ENCODE peak calls at places on chromosome 16, in four cellular contexts. One of them, this sample, is unnamed.

GRCh38 chr16:31348578-31348977 is 6.4 kb upstream of the ITGAX start:
- DNase-seq in GM12878: no peak
- DNase-seq in K562: no peak
- DNase-seq in HL-60: no peak
- DNase-seq in this sample: no peak

GRCh38 chr16:10183606-10183959 is 1.4 kb upstream of the GRIN2A start:
- DNase-seq in K562: no peak
- DNase-seq in GM12878: no peak
- DNase-seq in HL-60: no peak
- DNase-seq in this sample: no peak

GRCh38 chr16:52435573-52435972 is 111.4 kb downstream of the TOX3 start:
- DNase-seq in HL-60: no peak
- DNase-seq in K562: no peak
- DNase-seq in GM12878: no peak
- DNase-seq in this sample: no peak

GRCh38 chr16:70306880-70307279 is 7.9 kb downstream of the DDX19B start:
- DNase-seq in GM12878: no peak
- DNase-seq in HL-60: no peak
- DNase-seq in K562: no peak
- DNase-seq in this sample: no peak

GRCh38 chr16:17294856-17295255 is 175.9 kb downstream of the XYLT1 start:
- DNase-seq in HL-60: peak; percentile 81
- DNase-seq in GM12878: no peak
- DNase-seq in K562: no peak
- DNase-seq in this sample: no peak

GRCh38 chr16:73062640-73063283 is 14.8 kb upstream of the ZFHX3 start:
- DNase-seq in HL-60: no peak
- DNase-seq in GM12878: no peak
- DNase-seq in K562: no peak
- DNase-seq in this sample: peak; percentile 34

GRCh38 chr16:31476305-31477219 is 4.6 kb downstream of the TGFB1I1 start:
- DNase-seq in K562: peak; percentile 94
- DNase-seq in GM12878: no peak
- DNase-seq in HL-60: peak; percentile 55
- DNase-seq in this sample: peak; percentile 87

GRCh38 chr16:28478511-28479180 is 6.5 kb upstream of the NPIPB7 start:
- DNase-seq in GM12878: no peak
- DNase-seq in HL-60: peak; percentile 72
- DNase-seq in K562: no peak
- DNase-seq in this sample: no peak

GRCh38 chr16:57167951-57168350 is 17.9 kb downstream of the PSME3IP1 start:
- DNase-seq in K562: peak; percentile 49
- DNase-seq in HL-60: peak; percentile 52
- DNase-seq in GM12878: no peak
- DNase-seq in this sample: no peak

GRCh38 chr16:9042943-9043680 is 48.3 kb upstream of the HAPSTR1 start:
- DNase-seq in HL-60: no peak
- DNase-seq in K562: no peak
- DNase-seq in GM12878: no peak
- DNase-seq in this sample: no peak

GRCh38 chr16:71883193-71883848 is 661 bp downstream of the ZNF821 start:
- DNase-seq in K562: peak; percentile 61
- DNase-seq in GM12878: no peak
- DNase-seq in HL-60: no peak
- DNase-seq in this sample: no peak

GRCh38 chr16:86437348-86437747 is 73.0 kb upstream of the FOXF1 start:
- DNase-seq in GM12878: no peak
- DNase-seq in HL-60: no peak
- DNase-seq in K562: no peak
- DNase-seq in this sample: no peak

GRCh38 chr16:19213885-19214284 is 45.8 kb downstream of the SYT17 start:
- DNase-seq in K562: no peak
- DNase-seq in HL-60: no peak
- DNase-seq in GM12878: no peak
- DNase-seq in this sample: no peak

GRCh38 chr16:4696905-4697866 is 3.8 kb downstream of the NUDT16L1 start:
- DNase-seq in HL-60: no peak
- DNase-seq in K562: no peak
- DNase-seq in GM12878: no peak
- DNase-seq in this sample: peak; percentile 6

GRCh38 chr16:28845173-28846079 is 722 bp downstream of the TUFM start:
- DNase-seq in HL-60: no peak
- DNase-seq in GM12878: no peak
- DNase-seq in K562: peak; percentile 60
- DNase-seq in this sample: no peak

GRCh38 chr16:66695474-66695934 is 1.0 kb downstream of the CMTM4 start:
- DNase-seq in GM12878: no peak
- DNase-seq in HL-60: no peak
- DNase-seq in K562: no peak
- DNase-seq in this sample: no peak

GRCh38 chr16:56115817-56116576 is 75.3 kb upstream of the GNAO1 start:
- DNase-seq in GM12878: no peak
- DNase-seq in HL-60: no peak
- DNase-seq in K562: no peak
- DNase-seq in this sample: no peak

GRCh38 chr16:70553645-70554044 is 30.0 kb downstream of the SF3B3 start:
- DNase-seq in K562: no peak
- DNase-seq in HL-60: no peak
- DNase-seq in GM12878: no peak
- DNase-seq in this sample: no peak

GRCh38 chr16:12386076-12386641 is 409.6 kb downstream of the SNX29 start:
- DNase-seq in GM12878: no peak
- DNase-seq in K562: no peak
- DNase-seq in HL-60: no peak
- DNase-seq in this sample: no peak

GRCh38 chr16:67842509-67843342 is 606 bp downstream of the THAP11 start:
- DNase-seq in HL-60: peak; percentile 69
- DNase-seq in GM12878: no peak
- DNase-seq in K562: no peak
- DNase-seq in this sample: no peak

GRCh38 chr16:69319381-69319780 is 8.2 kb downstream of the VPS4A start:
- DNase-seq in K562: no peak
- DNase-seq in GM12878: no peak
- DNase-seq in HL-60: no peak
- DNase-seq in this sample: no peak

GRCh38 chr16:12089492-12090161 is 113.1 kb downstream of the SNX29 start:
- DNase-seq in HL-60: peak; percentile 51
- DNase-seq in K562: peak; percentile 62
- DNase-seq in GM12878: no peak
- DNase-seq in this sample: peak; percentile 57

GRCh38 chr16:10069374-10069773 is 112.9 kb downstream of the GRIN2A start:
- DNase-seq in K562: no peak
- DNase-seq in HL-60: no peak
- DNase-seq in GM12878: no peak
- DNase-seq in this sample: no peak

GRCh38 chr16:5024632-5025031 is 9.1 kb downstream of the NAGPA start:
- DNase-seq in K562: no peak
- DNase-seq in GM12878: no peak
- DNase-seq in HL-60: no peak
- DNase-seq in this sample: no peak

GRCh38 chr16:27304881-27305280 is 8.9 kb upstream of the IL4R start:
- DNase-seq in K562: no peak
- DNase-seq in GM12878: no peak
- DNase-seq in HL-60: no peak
- DNase-seq in this sample: no peak

GRCh38 chr16:17512636-17513220 is 42.0 kb upstream of the XYLT1 start:
- DNase-seq in K562: no peak
- DNase-seq in HL-60: no peak
- DNase-seq in GM12878: no peak
- DNase-seq in this sample: no peak

GRCh38 chr16:17154981-17155380 is 315.8 kb downstream of the XYLT1 start:
- DNase-seq in K562: no peak
- DNase-seq in GM12878: no peak
- DNase-seq in HL-60: no peak
- DNase-seq in this sample: no peak

GRCh38 chr16:67939507-67940435 is 3.1 kb upstream of the PSMB10 start:
- DNase-seq in GM12878: no peak
- DNase-seq in K562: no peak
- DNase-seq in HL-60: peak; percentile 65
- DNase-seq in this sample: no peak

GRCh38 chr16:81632392-81633146 is 146.5 kb upstream of the PLCG2 start:
- DNase-seq in HL-60: peak; percentile 66
- DNase-seq in K562: peak; percentile 74
- DNase-seq in GM12878: no peak
- DNase-seq in this sample: no peak

GRCh38 chr16:86335266-86336172 is 174.8 kb upstream of the FOXF1 start:
- DNase-seq in K562: no peak
- DNase-seq in HL-60: no peak
- DNase-seq in GM12878: no peak
- DNase-seq in this sample: no peak

GRCh38 chr16:77037696-77038347 is 153.2 kb upstream of the MON1B start:
- DNase-seq in HL-60: no peak
- DNase-seq in GM12878: no peak
- DNase-seq in K562: no peak
- DNase-seq in this sample: no peak

GRCh38 chr16:20768818-20769217 is 5.0 kb downstream of the ACSM3 start:
- DNase-seq in K562: no peak
- DNase-seq in GM12878: no peak
- DNase-seq in HL-60: no peak
- DNase-seq in this sample: no peak

GRCh38 chr16:75416904-75417565 is 16.3 kb downstream of the CFDP1 start:
- DNase-seq in K562: no peak
- DNase-seq in GM12878: no peak
- DNase-seq in HL-60: no peak
- DNase-seq in this sample: no peak

GRCh38 chr16:8590161-8590688 is at the start of gene TMEM114:
- DNase-seq in HL-60: no peak
- DNase-seq in K562: no peak
- DNase-seq in GM12878: no peak
- DNase-seq in this sample: no peak

GRCh38 chr16:77918792-77919707 is 103.3 kb upstream of the CLEC3A start:
- DNase-seq in K562: no peak
- DNase-seq in GM12878: no peak
- DNase-seq in HL-60: no peak
- DNase-seq in this sample: no peak

GRCh38 chr16:49492090-49492801 is 118.6 kb downstream of the C16orf78 start:
- DNase-seq in K562: peak; percentile 73
- DNase-seq in HL-60: no peak
- DNase-seq in GM12878: no peak
- DNase-seq in this sample: peak; percentile 88
- TF ChIP-seq SPI1 in K562: no peak
- TF ChIP-seq SPI1 in HL-60: no peak
- TF ChIP-seq SPI1 in GM12878: no peak
- TF ChIP-seq SPI1 in this sample: no peak

GRCh38 chr16:79600636-79601091 is at the start of gene MAF:
- DNase-seq in GM12878: no peak
- DNase-seq in K562: peak; percentile 52
- DNase-seq in HL-60: no peak
- DNase-seq in this sample: peak; percentile 18
- TF ChIP-seq POLR2AphosphoS5 in GM12878: no peak
- TF ChIP-seq POLR2AphosphoS5 in K562: no peak
- TF ChIP-seq POLR2AphosphoS5 in HL-60: no peak
- TF ChIP-seq POLR2AphosphoS5 in this sample: no peak

DNA sequence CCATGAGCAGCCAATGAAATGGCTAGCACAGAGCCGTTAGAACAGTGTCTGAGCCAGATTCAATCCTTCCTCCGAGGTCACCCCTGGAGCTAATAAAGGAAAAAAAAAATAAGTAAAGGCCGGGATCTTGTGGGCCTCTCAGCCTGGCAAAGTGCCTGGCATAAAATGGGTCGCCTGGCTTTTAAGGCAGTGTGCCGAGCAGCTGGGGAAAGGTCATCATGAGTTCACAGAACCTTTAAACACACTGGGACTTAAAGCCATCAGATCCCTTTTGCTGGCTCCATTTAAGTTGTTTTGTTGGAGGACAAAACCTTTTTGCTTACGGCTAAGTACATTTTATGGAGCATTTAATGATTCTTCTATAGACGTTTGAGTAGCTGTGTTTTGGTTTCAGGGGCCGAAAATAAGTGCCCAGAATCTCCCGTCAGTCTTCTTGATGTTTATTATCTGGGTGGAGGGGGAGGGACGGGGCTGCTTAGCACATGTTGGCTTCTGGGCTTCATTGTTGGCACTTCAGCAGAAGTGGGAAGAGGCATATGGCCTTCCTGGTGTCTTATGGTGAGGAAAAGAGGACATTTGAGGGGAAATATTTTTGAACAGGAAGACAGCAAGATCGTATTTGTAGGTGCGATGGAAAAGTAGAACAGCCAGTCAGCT is 30.9 kb downstream of the RBFOX1 start:
- DNase-seq in HL-60: no peak
- DNase-seq in GM12878: no peak
- DNase-seq in K562: no peak
- DNase-seq in this sample: no peak
- TF ChIP-seq SPI1 in HL-60: no peak
- TF ChIP-seq SPI1 in GM12878: no peak
- TF ChIP-seq SPI1 in K562: no peak
- TF ChIP-seq SPI1 in this sample: no peak

GRCh38 chr16:89246903-89247733 is 29.6 kb downstream of the ZNF778 start:
- DNase-seq in HL-60: peak; percentile 69
- DNase-seq in K562: peak; percentile 100
- DNase-seq in GM12878: peak; percentile 11
- DNase-seq in this sample: peak; percentile 92
- TF ChIP-seq POLR2AphosphoS5 in HL-60: peak; percentile 48
- TF ChIP-seq POLR2AphosphoS5 in K562: no peak
- TF ChIP-seq POLR2AphosphoS5 in GM12878: no peak
- TF ChIP-seq POLR2AphosphoS5 in this sample: no peak

GRCh38 chr16:82801361-82801760 is 174.6 kb downstream of the CDH13 start:
- DNase-seq in HL-60: no peak
- DNase-seq in GM12878: no peak
- DNase-seq in K562: no peak
- DNase-seq in this sample: no peak
- TF ChIP-seq SPI1 in HL-60: no peak
- TF ChIP-seq SPI1 in GM12878: no peak
- TF ChIP-seq SPI1 in K562: no peak
- TF ChIP-seq SPI1 in this sample: no peak

DNA sequence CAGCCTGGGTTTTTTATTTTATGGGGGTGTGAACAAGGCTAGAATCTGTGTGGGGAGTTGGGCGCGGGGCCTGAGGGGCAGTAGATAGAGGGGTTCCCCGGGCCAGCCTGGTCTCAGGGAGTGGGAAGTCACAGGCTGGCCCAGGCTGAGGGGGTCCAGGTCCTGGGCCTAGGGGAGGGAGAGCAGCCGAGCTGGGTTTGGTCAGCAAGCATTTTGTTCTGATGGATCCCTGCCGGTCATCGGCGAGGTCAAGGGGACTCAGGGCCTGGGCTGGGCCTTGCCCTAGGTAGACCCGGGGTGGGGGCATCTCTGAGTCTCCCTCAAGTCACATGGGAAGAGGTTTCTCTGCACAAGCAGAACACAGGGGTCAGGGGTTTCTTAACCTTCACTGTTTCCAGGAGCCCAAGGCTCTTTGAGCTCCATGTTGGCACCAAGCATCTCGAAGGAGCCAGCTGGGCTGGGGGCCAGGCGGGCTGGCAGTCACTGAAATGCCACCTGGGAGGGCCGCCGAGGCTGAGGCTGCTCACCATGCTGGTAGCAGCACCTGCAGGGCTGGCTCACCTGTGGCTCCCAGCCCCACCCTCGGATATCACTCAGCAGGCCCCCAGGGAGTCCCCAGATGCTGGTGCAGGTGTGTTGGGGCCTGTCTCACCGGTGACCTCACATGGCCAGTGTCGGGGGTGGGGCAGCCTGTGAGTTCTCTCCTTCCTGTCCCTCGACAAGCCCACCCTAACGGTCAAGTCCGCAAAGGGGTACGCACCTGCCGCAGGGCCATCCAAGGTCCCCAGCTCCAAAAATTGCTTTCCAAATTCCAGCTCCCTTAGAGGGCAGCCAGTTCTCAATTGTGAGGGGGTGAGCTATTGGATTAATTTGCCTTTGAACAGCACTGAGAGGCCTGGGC is 41.0 kb downstream of the SLC7A5 start:
- DNase-seq in GM12878: no peak
- DNase-seq in K562: no peak
- DNase-seq in HL-60: no peak
- DNase-seq in this sample: no peak
- TF ChIP-seq POLR2AphosphoS5 in GM12878: no peak
- TF ChIP-seq POLR2AphosphoS5 in K562: no peak
- TF ChIP-seq POLR2AphosphoS5 in HL-60: peak; percentile 53
- TF ChIP-seq POLR2AphosphoS5 in this sample: peak; percentile 62